ENCODE peak calls at places on chromosome 16, in seven cellular contexts. One of them, this sample, is unnamed.

GRCh38 chr16:77212736-77213541 is 13.7 kb downstream of the SYCE1L start:
- DNase-seq in CD4-positive, alpha-beta T cell: peak
- DNase-seq in psoas muscle: peak
- DNase-seq in GM23338: peak
- DNase-seq in H9: peak
- DNase-seq in aorta: peak
- DNase-seq in PC-3: peak
- DNase-seq in this sample: no peak

GRCh38 chr16:75864243-75864642 is 138.0 kb upstream of the CPHXL start:
- DNase-seq in GM23338: no peak
- DNase-seq in aorta: no peak
- DNase-seq in PC-3: no peak
- DNase-seq in psoas muscle: no peak
- DNase-seq in CD4-positive, alpha-beta T cell: no peak
- DNase-seq in H9: no peak
- DNase-seq in this sample: no peak

GRCh38 chr16:1779741-1780676 is 2.4 kb downstream of the SPSB3 start:
- DNase-seq in PC-3: no peak
- DNase-seq in psoas muscle: peak
- DNase-seq in aorta: peak
- DNase-seq in GM23338: no peak
- DNase-seq in CD4-positive, alpha-beta T cell: no peak
- DNase-seq in H9: no peak
- DNase-seq in this sample: no peak

GRCh38 chr16:55272787-55273186 is 51.2 kb upstream of the IRX6 start:
- DNase-seq in psoas muscle: no peak
- DNase-seq in H9: no peak
- DNase-seq in aorta: no peak
- DNase-seq in CD4-positive, alpha-beta T cell: no peak
- DNase-seq in PC-3: no peak
- DNase-seq in GM23338: no peak
- DNase-seq in this sample: no peak

GRCh38 chr16:84973776-84974523 is 37.4 kb downstream of the ZDHHC7 start:
- DNase-seq in PC-3: no peak
- DNase-seq in H9: no peak
- DNase-seq in GM23338: no peak
- DNase-seq in aorta: no peak
- DNase-seq in psoas muscle: no peak
- DNase-seq in CD4-positive, alpha-beta T cell: no peak
- DNase-seq in this sample: peak

GRCh38 chr16:63613701-63614100 is 1508.2 kb downstream of the CDH11 start:
- DNase-seq in GM23338: no peak
- DNase-seq in aorta: no peak
- DNase-seq in H9: no peak
- DNase-seq in CD4-positive, alpha-beta T cell: no peak
- DNase-seq in psoas muscle: no peak
- DNase-seq in PC-3: peak
- DNase-seq in this sample: no peak

GRCh38 chr16:27428035-27428785 is 26.2 kb downstream of the IL21R start:
- DNase-seq in PC-3: no peak
- DNase-seq in aorta: no peak
- DNase-seq in CD4-positive, alpha-beta T cell: no peak
- DNase-seq in psoas muscle: no peak
- DNase-seq in H9: peak
- DNase-seq in GM23338: no peak
- DNase-seq in this sample: no peak

GRCh38 chr16:50246299-50247122 is 19.8 kb upstream of the ADCY7 start:
- DNase-seq in PC-3: no peak
- DNase-seq in CD4-positive, alpha-beta T cell: no peak
- DNase-seq in psoas muscle: no peak
- DNase-seq in aorta: peak
- DNase-seq in GM23338: peak
- DNase-seq in H9: no peak
- DNase-seq in this sample: no peak

GRCh38 chr16:75086281-75086680 is 30.3 kb downstream of the LDHD start:
- DNase-seq in PC-3: no peak
- DNase-seq in aorta: no peak
- DNase-seq in GM23338: no peak
- DNase-seq in psoas muscle: no peak
- DNase-seq in H9: no peak
- DNase-seq in CD4-positive, alpha-beta T cell: no peak
- DNase-seq in this sample: no peak

GRCh38 chr16:56354746-56355145 is 70.6 kb downstream of the AMFR start:
- DNase-seq in CD4-positive, alpha-beta T cell: no peak
- DNase-seq in aorta: peak
- DNase-seq in H9: no peak
- DNase-seq in PC-3: no peak
- DNase-seq in GM23338: no peak
- DNase-seq in psoas muscle: peak
- DNase-seq in this sample: no peak

GRCh38 chr16:63530974-63531373 is 1494.7 kb upstream of the CDH8 start:
- DNase-seq in CD4-positive, alpha-beta T cell: no peak
- DNase-seq in GM23338: no peak
- DNase-seq in psoas muscle: no peak
- DNase-seq in aorta: no peak
- DNase-seq in H9: no peak
- DNase-seq in PC-3: no peak
- DNase-seq in this sample: no peak

GRCh38 chr16:84916850-84917249 is 94.5 kb downstream of the ZDHHC7 start:
- DNase-seq in aorta: no peak
- DNase-seq in H9: no peak
- DNase-seq in PC-3: no peak
- DNase-seq in CD4-positive, alpha-beta T cell: no peak
- DNase-seq in psoas muscle: no peak
- DNase-seq in GM23338: no peak
- DNase-seq in this sample: no peak

GRCh38 chr16:26705346-26705745 is 361.4 kb upstream of the C16orf82 start:
- DNase-seq in GM23338: no peak
- DNase-seq in aorta: no peak
- DNase-seq in H9: no peak
- DNase-seq in psoas muscle: no peak
- DNase-seq in PC-3: no peak
- DNase-seq in CD4-positive, alpha-beta T cell: no peak
- DNase-seq in this sample: no peak

GRCh38 chr16:65015577-65015976 is 106.3 kb downstream of the CDH11 start:
- DNase-seq in CD4-positive, alpha-beta T cell: no peak
- DNase-seq in PC-3: no peak
- DNase-seq in H9: no peak
- DNase-seq in GM23338: peak
- DNase-seq in psoas muscle: no peak
- DNase-seq in aorta: no peak
- DNase-seq in this sample: no peak

GRCh38 chr16:23505942-23506605 is 4.2 kb downstream of the GGA2 start:
- DNase-seq in psoas muscle: no peak
- DNase-seq in GM23338: no peak
- DNase-seq in CD4-positive, alpha-beta T cell: no peak
- DNase-seq in aorta: no peak
- DNase-seq in PC-3: no peak
- DNase-seq in H9: no peak
- DNase-seq in this sample: no peak

GRCh38 chr16:72812651-72813050 is 235.3 kb downstream of the ZFHX3 start:
- DNase-seq in psoas muscle: no peak
- DNase-seq in GM23338: no peak
- DNase-seq in aorta: no peak
- DNase-seq in PC-3: no peak
- DNase-seq in H9: no peak
- DNase-seq in CD4-positive, alpha-beta T cell: no peak
- DNase-seq in this sample: no peak

GRCh38 chr16:75252946-75253911 is 1.8 kb upstream of the BCAR1 start:
- DNase-seq in aorta: peak
- DNase-seq in GM23338: peak
- DNase-seq in psoas muscle: no peak
- DNase-seq in PC-3: no peak
- DNase-seq in CD4-positive, alpha-beta T cell: no peak
- DNase-seq in H9: peak
- DNase-seq in this sample: no peak

GRCh38 chr16:50806099-50807062 is 64.5 kb downstream of the CYLD start:
- DNase-seq in PC-3: peak
- DNase-seq in aorta: peak
- DNase-seq in psoas muscle: peak
- DNase-seq in H9: peak
- DNase-seq in GM23338: peak
- DNase-seq in CD4-positive, alpha-beta T cell: peak
- DNase-seq in this sample: peak

GRCh38 chr16:15507299-15507958 is 73.0 kb downstream of the BMERB1 start:
- DNase-seq in PC-3: no peak
- DNase-seq in GM23338: no peak
- DNase-seq in psoas muscle: no peak
- DNase-seq in CD4-positive, alpha-beta T cell: no peak
- DNase-seq in H9: no peak
- DNase-seq in aorta: peak
- DNase-seq in this sample: no peak

GRCh38 chr16:51767564-51767963 is 616.5 kb upstream of the SALL1 start:
- DNase-seq in aorta: no peak
- DNase-seq in PC-3: no peak
- DNase-seq in H9: no peak
- DNase-seq in GM23338: no peak
- DNase-seq in psoas muscle: no peak
- DNase-seq in CD4-positive, alpha-beta T cell: no peak
- DNase-seq in this sample: no peak

GRCh38 chr16:57689772-57690558 is 4.6 kb upstream of the DRC7 start:
- DNase-seq in CD4-positive, alpha-beta T cell: no peak
- DNase-seq in PC-3: no peak
- DNase-seq in aorta: peak
- DNase-seq in psoas muscle: no peak
- DNase-seq in GM23338: peak
- DNase-seq in H9: no peak
- DNase-seq in this sample: no peak

GRCh38 chr16:4328580-4329353 is 12.9 kb downstream of the GLIS2 start:
- DNase-seq in GM23338: no peak
- DNase-seq in PC-3: no peak
- DNase-seq in psoas muscle: no peak
- DNase-seq in aorta: no peak
- DNase-seq in CD4-positive, alpha-beta T cell: no peak
- DNase-seq in H9: no peak
- DNase-seq in this sample: no peak

GRCh38 chr16:4329354-4329775 is 13.5 kb downstream of the GLIS2 start:
- DNase-seq in CD4-positive, alpha-beta T cell: no peak
- DNase-seq in psoas muscle: no peak
- DNase-seq in GM23338: no peak
- DNase-seq in PC-3: no peak
- DNase-seq in H9: no peak
- DNase-seq in aorta: no peak
- DNase-seq in this sample: no peak

GRCh38 chr16:4327386-4327781 is 11.5 kb downstream of the GLIS2 start:
- DNase-seq in GM23338: no peak
- DNase-seq in psoas muscle: no peak
- DNase-seq in PC-3: no peak
- DNase-seq in aorta: no peak
- DNase-seq in H9: no peak
- DNase-seq in CD4-positive, alpha-beta T cell: no peak
- DNase-seq in this sample: no peak

GRCh38 chr16:4330277-4330882 is 14.5 kb downstream of the GLIS2 start:
- DNase-seq in CD4-positive, alpha-beta T cell: peak
- DNase-seq in GM23338: peak
- DNase-seq in H9: peak
- DNase-seq in PC-3: peak
- DNase-seq in aorta: peak
- DNase-seq in psoas muscle: peak
- DNase-seq in this sample: peak

DNA sequence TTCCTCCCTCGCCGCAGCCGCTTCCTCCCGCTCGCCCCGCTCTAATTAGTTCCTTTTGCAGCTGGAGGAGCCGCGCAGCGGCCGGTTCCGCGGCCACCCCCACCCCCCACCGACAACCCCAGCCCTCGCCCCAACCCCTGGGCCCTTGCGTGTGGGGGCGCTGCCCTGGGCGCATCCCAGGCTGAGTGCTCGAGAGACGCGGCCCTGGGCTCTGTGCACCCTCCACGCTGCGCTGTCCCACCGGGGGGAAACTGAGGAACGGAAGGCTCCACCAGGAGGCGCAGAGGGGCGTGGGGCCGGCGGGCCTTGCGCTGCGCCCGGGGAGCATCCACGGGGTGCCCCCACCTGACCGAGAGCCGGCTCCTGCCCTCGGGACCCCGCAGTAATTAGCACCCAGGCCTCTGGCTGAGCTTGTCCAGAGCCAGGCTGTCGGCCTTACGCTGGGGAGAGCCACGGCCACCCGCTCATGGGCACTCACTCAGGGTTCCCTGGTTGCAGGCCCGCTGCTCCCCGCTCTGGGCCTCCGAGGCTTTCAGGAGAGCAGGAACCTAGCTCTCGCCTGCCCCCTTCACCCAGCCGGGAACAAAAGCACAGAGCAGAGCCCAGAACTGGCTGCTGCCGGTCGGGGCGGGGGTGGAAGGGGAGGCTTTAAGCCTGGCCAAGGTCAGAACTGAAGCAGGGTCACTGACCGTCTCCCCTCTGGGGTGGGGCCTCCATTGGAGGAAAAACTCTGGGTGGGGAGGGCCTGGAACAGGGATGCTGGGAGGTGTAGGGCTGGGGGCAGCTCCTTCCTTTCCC is 12.1 kb downstream of the GLIS2 start:
- DNase-seq in H9: peak
- DNase-seq in psoas muscle: peak
- DNase-seq in CD4-positive, alpha-beta T cell: peak
- DNase-seq in GM23338: peak
- DNase-seq in aorta: peak
- DNase-seq in PC-3: no peak
- DNase-seq in this sample: peak
- H3K27ac ChIP-seq in H9: no peak
- H3K27ac ChIP-seq in psoas muscle: peak
- H3K27ac ChIP-seq in CD4-positive, alpha-beta T cell: no peak
- H3K27ac ChIP-seq in GM23338: peak
- H3K27ac ChIP-seq in aorta: no peak
- H3K27ac ChIP-seq in PC-3: no peak
- H3K27ac ChIP-seq in this sample: peak

DNA sequence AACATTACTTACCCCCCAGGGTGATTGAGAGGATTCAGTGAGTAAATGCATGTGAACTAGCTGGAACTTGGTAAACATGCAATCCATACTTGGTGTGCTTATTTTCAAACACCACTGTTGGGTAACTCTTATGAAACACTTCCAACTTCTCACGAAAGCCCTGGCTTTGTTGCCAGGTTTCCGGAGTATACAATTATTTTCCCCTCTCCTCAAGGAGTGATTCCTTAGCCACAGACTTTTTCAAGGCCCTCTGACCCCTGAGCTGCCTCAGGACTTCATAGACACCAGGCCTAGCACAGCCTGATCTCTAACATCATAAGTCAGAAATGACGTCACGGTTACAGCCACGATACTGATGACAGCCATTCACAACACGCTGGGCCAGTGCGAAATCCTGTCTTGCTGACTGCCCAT is 27.6 kb downstream of the HSD17B2 start:
- DNase-seq in aorta: no peak
- DNase-seq in GM23338: no peak
- DNase-seq in PC-3: no peak
- DNase-seq in CD4-positive, alpha-beta T cell: no peak
- DNase-seq in psoas muscle: no peak
- DNase-seq in H9: no peak
- DNase-seq in this sample: no peak
- H3K27ac ChIP-seq in aorta: no peak
- H3K27ac ChIP-seq in GM23338: no peak
- H3K27ac ChIP-seq in PC-3: peak
- H3K27ac ChIP-seq in CD4-positive, alpha-beta T cell: no peak
- H3K27ac ChIP-seq in psoas muscle: no peak
- H3K27ac ChIP-seq in H9: no peak
- H3K27ac ChIP-seq in this sample: no peak

GRCh38 chr16:11792404-11793260 is 4.4 kb downstream of the ZC3H7A start:
- DNase-seq in GM23338: no peak
- DNase-seq in PC-3: no peak
- DNase-seq in psoas muscle: peak
- DNase-seq in aorta: no peak
- DNase-seq in CD4-positive, alpha-beta T cell: no peak
- DNase-seq in H9: no peak
- DNase-seq in this sample: no peak
- H3K27ac ChIP-seq in GM23338: no peak
- H3K27ac ChIP-seq in PC-3: no peak
- H3K27ac ChIP-seq in psoas muscle: peak
- H3K27ac ChIP-seq in aorta: peak
- H3K27ac ChIP-seq in CD4-positive, alpha-beta T cell: peak
- H3K27ac ChIP-seq in H9: no peak
- H3K27ac ChIP-seq in this sample: no peak

GRCh38 chr16:88651276-88651988 is 579 bp upstream of the CYBA start:
- DNase-seq in GM23338: peak
- DNase-seq in PC-3: no peak
- DNase-seq in CD4-positive, alpha-beta T cell: peak
- DNase-seq in aorta: peak
- DNase-seq in H9: peak
- DNase-seq in psoas muscle: peak
- DNase-seq in this sample: no peak
- H3K27ac ChIP-seq in GM23338: peak
- H3K27ac ChIP-seq in PC-3: no peak
- H3K27ac ChIP-seq in CD4-positive, alpha-beta T cell: peak
- H3K27ac ChIP-seq in aorta: no peak
- H3K27ac ChIP-seq in H9: no peak
- H3K27ac ChIP-seq in psoas muscle: peak
- H3K27ac ChIP-seq in this sample: peak

This sample was measured in substantia nigra.